ENCODE peak calls at places on chromosome 4, in seven cellular contexts. One of them, this sample, is unnamed.

GRCh38 chr4:76311896-76312331 is 5.4 kb downstream of the STBD1 start:
- DNase-seq in GM12878: no peak
- DNase-seq in A549: no peak
- DNase-seq in HepG2: no peak
- DNase-seq in H1: no peak
- DNase-seq in SK-N-SH: no peak
- DNase-seq in K562: no peak
- DNase-seq in this sample: no peak

GRCh38 chr4:111781611-111782010 is 363.6 kb upstream of the FAM241A start:
- DNase-seq in GM12878: no peak
- DNase-seq in SK-N-SH: no peak
- DNase-seq in A549: no peak
- DNase-seq in H1: no peak
- DNase-seq in HepG2: peak
- DNase-seq in K562: no peak
- DNase-seq in this sample: no peak

GRCh38 chr4:32884198-32884597 is 2164.0 kb downstream of the PCDH7 start:
- DNase-seq in HepG2: no peak
- DNase-seq in GM12878: no peak
- DNase-seq in A549: no peak
- DNase-seq in H1: no peak
- DNase-seq in SK-N-SH: no peak
- DNase-seq in K562: no peak
- DNase-seq in this sample: no peak

GRCh38 chr4:25234390-25235367 is 846 bp downstream of the PI4K2B start:
- DNase-seq in H1: no peak
- DNase-seq in A549: peak
- DNase-seq in SK-N-SH: peak
- DNase-seq in HepG2: peak
- DNase-seq in GM12878: peak
- DNase-seq in K562: peak
- DNase-seq in this sample: peak

GRCh38 chr4:24686866-24687672 is 102.7 kb upstream of the DHX15 start:
- DNase-seq in GM12878: no peak
- DNase-seq in HepG2: peak
- DNase-seq in H1: no peak
- DNase-seq in SK-N-SH: peak
- DNase-seq in K562: peak
- DNase-seq in A549: peak
- DNase-seq in this sample: no peak

GRCh38 chr4:182738283-182739047 is 178.7 kb downstream of the DCTD start:
- DNase-seq in K562: no peak
- DNase-seq in HepG2: no peak
- DNase-seq in A549: no peak
- DNase-seq in H1: no peak
- DNase-seq in GM12878: no peak
- DNase-seq in SK-N-SH: no peak
- DNase-seq in this sample: peak

GRCh38 chr4:60683953-60684352 is 516.2 kb upstream of the ADGRL3 start:
- DNase-seq in HepG2: no peak
- DNase-seq in H1: no peak
- DNase-seq in SK-N-SH: no peak
- DNase-seq in K562: no peak
- DNase-seq in GM12878: no peak
- DNase-seq in A549: no peak
- DNase-seq in this sample: peak

GRCh38 chr4:68570122-68570507 is 6.0 kb downstream of the UGT2B17 start:
- DNase-seq in H1: no peak
- DNase-seq in HepG2: no peak
- DNase-seq in GM12878: no peak
- DNase-seq in K562: no peak
- DNase-seq in SK-N-SH: no peak
- DNase-seq in A549: no peak
- DNase-seq in this sample: no peak

GRCh38 chr4:95371457-95372179 is 177.2 kb downstream of the UNC5C start:
- DNase-seq in A549: no peak
- DNase-seq in SK-N-SH: no peak
- DNase-seq in K562: no peak
- DNase-seq in HepG2: no peak
- DNase-seq in H1: no peak
- DNase-seq in GM12878: no peak
- DNase-seq in this sample: no peak

GRCh38 chr4:165379662-165380061 is 854 bp downstream of the CPE start:
- DNase-seq in GM12878: no peak
- DNase-seq in HepG2: peak
- DNase-seq in H1: no peak
- DNase-seq in A549: no peak
- DNase-seq in SK-N-SH: peak
- DNase-seq in K562: no peak
- DNase-seq in this sample: no peak

GRCh38 chr4:26420903-26421302 is 69.4 kb downstream of the CCKAR start:
- DNase-seq in K562: no peak
- DNase-seq in A549: no peak
- DNase-seq in H1: no peak
- DNase-seq in HepG2: no peak
- DNase-seq in SK-N-SH: no peak
- DNase-seq in GM12878: no peak
- DNase-seq in this sample: peak

GRCh38 chr4:14269824-14270223 is 642.3 kb upstream of the BOD1L1 start:
- DNase-seq in SK-N-SH: no peak
- DNase-seq in HepG2: no peak
- DNase-seq in GM12878: peak
- DNase-seq in K562: no peak
- DNase-seq in A549: no peak
- DNase-seq in H1: no peak
- DNase-seq in this sample: no peak

GRCh38 chr4:73967891-73968290 is 13.9 kb downstream of the PF4 start:
- DNase-seq in HepG2: no peak
- DNase-seq in K562: no peak
- DNase-seq in H1: no peak
- DNase-seq in SK-N-SH: no peak
- DNase-seq in A549: no peak
- DNase-seq in GM12878: no peak
- DNase-seq in this sample: no peak

GRCh38 chr4:153792007-153792892 is 3.4 kb upstream of the SFRP2 start:
- DNase-seq in H1: peak
- DNase-seq in SK-N-SH: peak
- DNase-seq in GM12878: no peak
- DNase-seq in A549: peak
- DNase-seq in K562: peak
- DNase-seq in HepG2: no peak
- DNase-seq in this sample: no peak

GRCh38 chr4:2084316-2084715 is 25.2 kb downstream of the NAT8L start:
- DNase-seq in SK-N-SH: no peak
- DNase-seq in K562: no peak
- DNase-seq in HepG2: no peak
- DNase-seq in A549: no peak
- DNase-seq in GM12878: no peak
- DNase-seq in H1: no peak
- DNase-seq in this sample: peak

GRCh38 chr4:168797176-168797575 is 212.9 kb downstream of the CBR4 start:
- DNase-seq in H1: no peak
- DNase-seq in HepG2: peak
- DNase-seq in A549: peak
- DNase-seq in GM12878: no peak
- DNase-seq in SK-N-SH: no peak
- DNase-seq in K562: no peak
- DNase-seq in this sample: peak

GRCh38 chr4:66014146-66014765 is 344.0 kb upstream of the EPHA5 start:
- DNase-seq in HepG2: peak
- DNase-seq in A549: no peak
- DNase-seq in H1: peak
- DNase-seq in K562: no peak
- DNase-seq in SK-N-SH: no peak
- DNase-seq in GM12878: no peak
- DNase-seq in this sample: no peak

GRCh38 chr4:144355809-144356757 is 215.6 kb upstream of the GYPA start:
- DNase-seq in GM12878: peak
- DNase-seq in H1: no peak
- DNase-seq in SK-N-SH: no peak
- DNase-seq in A549: peak
- DNase-seq in K562: peak
- DNase-seq in HepG2: peak
- DNase-seq in this sample: peak

GRCh38 chr4:148112231-148112982 is 329.8 kb downstream of the NR3C2 start:
- DNase-seq in H1: no peak
- DNase-seq in HepG2: no peak
- DNase-seq in A549: no peak
- DNase-seq in GM12878: no peak
- DNase-seq in K562: no peak
- DNase-seq in SK-N-SH: no peak
- DNase-seq in this sample: peak

GRCh38 chr4:150211016-150211415 is 132.8 kb downstream of the DCLK2 start:
- DNase-seq in K562: no peak
- DNase-seq in H1: no peak
- DNase-seq in SK-N-SH: no peak
- DNase-seq in A549: no peak
- DNase-seq in GM12878: no peak
- DNase-seq in HepG2: no peak
- DNase-seq in this sample: peak

GRCh38 chr4:169621754-169622481 is 1.5 kb downstream of the CLCN3 start:
- DNase-seq in A549: peak
- DNase-seq in HepG2: peak
- DNase-seq in SK-N-SH: peak
- DNase-seq in K562: peak
- DNase-seq in H1: no peak
- DNase-seq in GM12878: no peak
- DNase-seq in this sample: peak

GRCh38 chr4:109079177-109079576 is 223.3 kb downstream of the COL25A1 start:
- DNase-seq in SK-N-SH: no peak
- DNase-seq in GM12878: no peak
- DNase-seq in HepG2: no peak
- DNase-seq in K562: no peak
- DNase-seq in H1: no peak
- DNase-seq in A549: no peak
- DNase-seq in this sample: peak

GRCh38 chr4:83875437-83875836 is 339.5 kb downstream of the GPAT3 start:
- DNase-seq in H1: no peak
- DNase-seq in GM12878: no peak
- DNase-seq in SK-N-SH: no peak
- DNase-seq in HepG2: no peak
- DNase-seq in K562: no peak
- DNase-seq in A549: no peak
- DNase-seq in this sample: peak

GRCh38 chr4:83873996-83874395 is 338.1 kb downstream of the GPAT3 start:
- DNase-seq in H1: no peak
- DNase-seq in GM12878: no peak
- DNase-seq in HepG2: no peak
- DNase-seq in K562: no peak
- DNase-seq in A549: no peak
- DNase-seq in SK-N-SH: no peak
- DNase-seq in this sample: no peak

GRCh38 chr4:83870551-83870950 is 334.6 kb downstream of the GPAT3 start:
- DNase-seq in SK-N-SH: no peak
- DNase-seq in H1: no peak
- DNase-seq in HepG2: no peak
- DNase-seq in GM12878: no peak
- DNase-seq in K562: no peak
- DNase-seq in A549: no peak
- DNase-seq in this sample: no peak

GRCh38 chr4:83876047-83876446 is 340.1 kb downstream of the GPAT3 start:
- DNase-seq in K562: no peak
- DNase-seq in HepG2: no peak
- DNase-seq in GM12878: no peak
- DNase-seq in H1: no peak
- DNase-seq in SK-N-SH: no peak
- DNase-seq in A549: no peak
- DNase-seq in this sample: peak
- TF ChIP-seq RFX5 in K562: no peak
- TF ChIP-seq RFX5 in HepG2: no peak
- TF ChIP-seq RFX5 in GM12878: no peak
- TF ChIP-seq RFX5 in H1: no peak
- TF ChIP-seq RFX5 in SK-N-SH: no peak
- TF ChIP-seq RFX5 in A549: no peak
- TF ChIP-seq RFX5 in this sample: no peak

GRCh38 chr4:40553995-40554394 is 75.7 kb downstream of the RBM47 start:
- DNase-seq in GM12878: no peak
- DNase-seq in A549: no peak
- DNase-seq in H1: no peak
- DNase-seq in HepG2: no peak
- DNase-seq in K562: peak
- DNase-seq in SK-N-SH: no peak
- DNase-seq in this sample: no peak
- TF ChIP-seq RFX5 in GM12878: no peak
- TF ChIP-seq RFX5 in A549: no peak
- TF ChIP-seq RFX5 in H1: no peak
- TF ChIP-seq RFX5 in HepG2: no peak
- TF ChIP-seq RFX5 in K562: no peak
- TF ChIP-seq RFX5 in SK-N-SH: no peak
- TF ChIP-seq RFX5 in this sample: no peak

GRCh38 chr4:174874898-174875297 is 43.3 kb upstream of the ADAM29 start:
- DNase-seq in H1: no peak
- DNase-seq in GM12878: no peak
- DNase-seq in SK-N-SH: no peak
- DNase-seq in HepG2: no peak
- DNase-seq in K562: no peak
- DNase-seq in A549: no peak
- DNase-seq in this sample: no peak
- TF ChIP-seq RFX5 in H1: no peak
- TF ChIP-seq RFX5 in GM12878: no peak
- TF ChIP-seq RFX5 in SK-N-SH: no peak
- TF ChIP-seq RFX5 in HepG2: no peak
- TF ChIP-seq RFX5 in K562: no peak
- TF ChIP-seq RFX5 in A549: no peak
- TF ChIP-seq RFX5 in this sample: no peak

GRCh38 chr4:51840791-51841190 is 2.2 kb upstream of the DCUN1D4 start:
- DNase-seq in H1: no peak
- DNase-seq in K562: no peak
- DNase-seq in HepG2: no peak
- DNase-seq in A549: no peak
- DNase-seq in GM12878: no peak
- DNase-seq in SK-N-SH: no peak
- DNase-seq in this sample: peak

GRCh38 chr4:51835079-51835478 is 7.9 kb upstream of the DCUN1D4 start:
- DNase-seq in K562: no peak
- DNase-seq in HepG2: no peak
- DNase-seq in SK-N-SH: no peak
- DNase-seq in GM12878: no peak
- DNase-seq in H1: no peak
- DNase-seq in A549: no peak
- DNase-seq in this sample: no peak

GRCh38 chr4:51835854-51836253 is 7.1 kb upstream of the DCUN1D4 start:
- DNase-seq in GM12878: no peak
- DNase-seq in SK-N-SH: peak
- DNase-seq in K562: no peak
- DNase-seq in A549: no peak
- DNase-seq in H1: no peak
- DNase-seq in HepG2: no peak
- DNase-seq in this sample: no peak

GRCh38 chr4:51831133-51831532 is 11.8 kb upstream of the DCUN1D4 start:
- DNase-seq in K562: peak
- DNase-seq in SK-N-SH: peak
- DNase-seq in H1: no peak
- DNase-seq in HepG2: peak
- DNase-seq in GM12878: no peak
- DNase-seq in A549: peak
- DNase-seq in this sample: peak

DNA sequence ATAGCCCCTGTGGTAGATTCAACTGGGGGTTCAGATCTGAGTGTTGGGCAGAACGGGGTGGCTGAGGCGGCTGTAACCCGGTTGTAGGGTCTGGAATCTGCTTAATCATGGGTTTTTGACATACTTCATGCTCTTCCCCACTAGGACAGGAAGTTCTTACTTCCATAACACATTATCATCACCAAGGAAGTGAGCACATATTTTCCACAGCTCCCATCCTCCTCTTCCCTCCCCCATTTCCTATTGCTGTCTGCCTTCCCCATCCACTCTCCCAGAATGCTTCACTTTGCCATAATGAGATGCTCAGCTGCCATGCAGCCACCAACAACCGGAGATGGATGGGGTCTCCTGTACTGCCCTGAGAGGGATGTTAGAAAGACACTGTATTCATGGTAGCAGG is 6.4 kb upstream of the DCUN1D4 start:
- DNase-seq in SK-N-SH: peak
- DNase-seq in H1: no peak
- DNase-seq in HepG2: no peak
- DNase-seq in GM12878: no peak
- DNase-seq in A549: no peak
- DNase-seq in K562: no peak
- DNase-seq in this sample: no peak
- TF ChIP-seq RFX5 in SK-N-SH: no peak
- TF ChIP-seq RFX5 in H1: no peak
- TF ChIP-seq RFX5 in HepG2: no peak
- TF ChIP-seq RFX5 in GM12878: no peak
- TF ChIP-seq RFX5 in A549: no peak
- TF ChIP-seq RFX5 in K562: no peak
- TF ChIP-seq RFX5 in this sample: no peak